ENCODE peak calls at places on chromosomes 16 and 17, in eight cellular contexts. One of them, this sample, is unnamed.

GRCh38 chr17:39380144-39380543 is 21.3 kb downstream of the FBXL20 start:
- DNase-seq in CD4-positive, alpha-beta T cell: no peak
- DNase-seq in stimulated activated CD8-positive, alpha-beta memory T cell treated with anti-CD3 and anti-CD28 coated beads, Interleukin-4, amount 100 ng/mL, for 24 hours: no peak
- DNase-seq in H54: no peak
- DNase-seq in NCI-H460: no peak
- DNase-seq in tibial artery: no peak
- DNase-seq in NCI-H1048: no peak
- DNase-seq in caudate nucleus: no peak
- DNase-seq in this sample: no peak

GRCh38 chr17:56808503-56808902 is 25.2 kb downstream of the C17orf67 start:
- DNase-seq in NCI-H460: no peak
- DNase-seq in NCI-H1048: no peak
- DNase-seq in caudate nucleus: no peak
- DNase-seq in H54: no peak
- DNase-seq in stimulated activated CD8-positive, alpha-beta memory T cell treated with anti-CD3 and anti-CD28 coated beads, Interleukin-4, amount 100 ng/mL, for 24 hours: no peak
- DNase-seq in tibial artery: no peak
- DNase-seq in CD4-positive, alpha-beta T cell: no peak
- DNase-seq in this sample: no peak

GRCh38 chr17:63641678-63642077 is 19.5 kb downstream of the MAP3K3 start:
- DNase-seq in NCI-H1048: no peak
- DNase-seq in H54: no peak
- DNase-seq in NCI-H460: no peak
- DNase-seq in stimulated activated CD8-positive, alpha-beta memory T cell treated with anti-CD3 and anti-CD28 coated beads, Interleukin-4, amount 100 ng/mL, for 24 hours: no peak
- DNase-seq in CD4-positive, alpha-beta T cell: no peak
- DNase-seq in tibial artery: peak
- DNase-seq in caudate nucleus: peak
- DNase-seq in this sample: peak

GRCh38 chr17:44002141-44002848 is 2.1 kb upstream of the NAGS start:
- DNase-seq in NCI-H1048: no peak
- DNase-seq in H54: peak
- DNase-seq in stimulated activated CD8-positive, alpha-beta memory T cell treated with anti-CD3 and anti-CD28 coated beads, Interleukin-4, amount 100 ng/mL, for 24 hours: no peak
- DNase-seq in caudate nucleus: no peak
- DNase-seq in CD4-positive, alpha-beta T cell: no peak
- DNase-seq in NCI-H460: peak
- DNase-seq in tibial artery: no peak
- DNase-seq in this sample: no peak

GRCh38 chr16:2856061-2856670 is 1.8 kb downstream of the PRSS22 start:
- DNase-seq in caudate nucleus: no peak
- DNase-seq in NCI-H1048: no peak
- DNase-seq in CD4-positive, alpha-beta T cell: no peak
- DNase-seq in NCI-H460: no peak
- DNase-seq in tibial artery: peak
- DNase-seq in stimulated activated CD8-positive, alpha-beta memory T cell treated with anti-CD3 and anti-CD28 coated beads, Interleukin-4, amount 100 ng/mL, for 24 hours: no peak
- DNase-seq in H54: no peak
- DNase-seq in this sample: no peak

GRCh38 chr16:3669067-3669466 is 14.6 kb downstream of the DNASE1 start:
- DNase-seq in H54: no peak
- DNase-seq in NCI-H1048: no peak
- DNase-seq in tibial artery: no peak
- DNase-seq in NCI-H460: no peak
- DNase-seq in stimulated activated CD8-positive, alpha-beta memory T cell treated with anti-CD3 and anti-CD28 coated beads, Interleukin-4, amount 100 ng/mL, for 24 hours: no peak
- DNase-seq in CD4-positive, alpha-beta T cell: no peak
- DNase-seq in caudate nucleus: no peak
- DNase-seq in this sample: no peak

GRCh38 chr16:81583893-81584705 is 139.5 kb downstream of the CMIP start:
- DNase-seq in stimulated activated CD8-positive, alpha-beta memory T cell treated with anti-CD3 and anti-CD28 coated beads, Interleukin-4, amount 100 ng/mL, for 24 hours: no peak
- DNase-seq in NCI-H460: no peak
- DNase-seq in H54: no peak
- DNase-seq in tibial artery: no peak
- DNase-seq in NCI-H1048: no peak
- DNase-seq in caudate nucleus: no peak
- DNase-seq in CD4-positive, alpha-beta T cell: no peak
- DNase-seq in this sample: no peak

GRCh38 chr16:86300746-86301480 is 209.4 kb upstream of the FOXF1 start:
- DNase-seq in H54: no peak
- DNase-seq in NCI-H1048: no peak
- DNase-seq in stimulated activated CD8-positive, alpha-beta memory T cell treated with anti-CD3 and anti-CD28 coated beads, Interleukin-4, amount 100 ng/mL, for 24 hours: no peak
- DNase-seq in tibial artery: no peak
- DNase-seq in NCI-H460: no peak
- DNase-seq in CD4-positive, alpha-beta T cell: no peak
- DNase-seq in caudate nucleus: no peak
- DNase-seq in this sample: no peak

GRCh38 chr16:88943131-88943664 is 33.8 kb downstream of the CBFA2T3 start:
- DNase-seq in tibial artery: no peak
- DNase-seq in H54: no peak
- DNase-seq in NCI-H1048: no peak
- DNase-seq in caudate nucleus: no peak
- DNase-seq in CD4-positive, alpha-beta T cell: no peak
- DNase-seq in stimulated activated CD8-positive, alpha-beta memory T cell treated with anti-CD3 and anti-CD28 coated beads, Interleukin-4, amount 100 ng/mL, for 24 hours: no peak
- DNase-seq in NCI-H460: no peak
- DNase-seq in this sample: no peak

GRCh38 chr16:57757883-57758282 is 22.3 kb downstream of the KATNB1 start:
- DNase-seq in caudate nucleus: no peak
- DNase-seq in NCI-H460: no peak
- DNase-seq in CD4-positive, alpha-beta T cell: no peak
- DNase-seq in NCI-H1048: no peak
- DNase-seq in stimulated activated CD8-positive, alpha-beta memory T cell treated with anti-CD3 and anti-CD28 coated beads, Interleukin-4, amount 100 ng/mL, for 24 hours: no peak
- DNase-seq in tibial artery: no peak
- DNase-seq in H54: no peak
- DNase-seq in this sample: no peak

GRCh38 chr16:47461598-47462266 is 601 bp downstream of the PHKB start:
- DNase-seq in caudate nucleus: no peak
- DNase-seq in H54: peak
- DNase-seq in tibial artery: no peak
- DNase-seq in stimulated activated CD8-positive, alpha-beta memory T cell treated with anti-CD3 and anti-CD28 coated beads, Interleukin-4, amount 100 ng/mL, for 24 hours: no peak
- DNase-seq in CD4-positive, alpha-beta T cell: no peak
- DNase-seq in NCI-H460: peak
- DNase-seq in NCI-H1048: no peak
- DNase-seq in this sample: peak

GRCh38 chr16:87914326-87914725 is 22.0 kb downstream of the CA5A start:
- DNase-seq in CD4-positive, alpha-beta T cell: no peak
- DNase-seq in NCI-H1048: no peak
- DNase-seq in caudate nucleus: no peak
- DNase-seq in H54: no peak
- DNase-seq in NCI-H460: no peak
- DNase-seq in tibial artery: no peak
- DNase-seq in stimulated activated CD8-positive, alpha-beta memory T cell treated with anti-CD3 and anti-CD28 coated beads, Interleukin-4, amount 100 ng/mL, for 24 hours: no peak
- DNase-seq in this sample: no peak

GRCh38 chr16:81069063-81069462 is 8.0 kb downstream of the C16orf46 start:
- DNase-seq in H54: no peak
- DNase-seq in caudate nucleus: no peak
- DNase-seq in CD4-positive, alpha-beta T cell: no peak
- DNase-seq in stimulated activated CD8-positive, alpha-beta memory T cell treated with anti-CD3 and anti-CD28 coated beads, Interleukin-4, amount 100 ng/mL, for 24 hours: no peak
- DNase-seq in tibial artery: no peak
- DNase-seq in NCI-H1048: no peak
- DNase-seq in NCI-H460: no peak
- DNase-seq in this sample: no peak

GRCh38 chr17:39752241-39752831 is 14.6 kb downstream of the GRB7 start:
- DNase-seq in CD4-positive, alpha-beta T cell: no peak
- DNase-seq in NCI-H1048: no peak
- DNase-seq in NCI-H460: no peak
- DNase-seq in stimulated activated CD8-positive, alpha-beta memory T cell treated with anti-CD3 and anti-CD28 coated beads, Interleukin-4, amount 100 ng/mL, for 24 hours: no peak
- DNase-seq in tibial artery: peak
- DNase-seq in H54: no peak
- DNase-seq in caudate nucleus: no peak
- DNase-seq in this sample: no peak

This sample was measured in gastrocnemius medialis.